ENCODE peak calls at places on chromosomes 2 and 18, in five cellular contexts. J is PC-3, W is mesenchymal stem cell, O is cardiac muscle cell, B is gastrocnemius medialis. N is an unnamed sample.

GRCh38 chr2:240213476-240214391 is 73.3 kb upstream of the OTOS start:
- DNase-seq in B (no peak), W (no peak), J (no peak), O (peak), N (no peak)

GRCh38 chr18:48459016-48459415 is 49.8 kb upstream of the ZBTB7C start:
- DNase-seq in J (no peak), W (no peak), B (no peak), O (no peak), N (no peak)

GRCh38 chr18:28999711-29000110 is 822.8 kb upstream of the CDH2 start:
- DNase-seq in W (no peak), O (no peak), B (no peak), J (no peak), N (no peak)

GRCh38 chr2:197556456-197556855 is 40.6 kb downstream of the MOB4 start:
- DNase-seq in O (no peak), W (peak), B (no peak), J (no peak), N (no peak)

GRCh38 chr2:220811952-220812570 is 760.0 kb downstream of the EPHA4 start:
- DNase-seq in O (no peak), J (peak), W (peak), B (no peak), N (no peak)

GRCh38 chr18:56447972-56448371 is 190.4 kb downstream of the TXNL1 start:
- DNase-seq in J (no peak), B (no peak), O (no peak), W (no peak), N (no peak)

GRCh38 chr2:19580264-19580663 is 221.8 kb upstream of the OSR1 start:
- DNase-seq in O (peak), B (no peak), J (no peak), W (peak), N (no peak)

GRCh38 chr18:74137920-74138538 is 9.6 kb downstream of the FBXO15 start:
- DNase-seq in O (no peak), W (no peak), J (no peak), B (no peak), N (no peak)

GRCh38 chr2:196234672-196235071 is 63.3 kb upstream of the STK17B start:
- DNase-seq in O (no peak), W (peak), J (peak), B (no peak), N (peak)

GRCh38 chr2:205911306-205911705 is 174.7 kb downstream of the INO80D start:
- DNase-seq in B (no peak), W (no peak), J (no peak), O (no peak), N (no peak)

GRCh38 chr2:25528173-25528572 is 145.2 kb downstream of the DTNB start:
- DNase-seq in J (peak), B (no peak), W (peak), O (no peak), N (no peak)

GRCh38 chr2:121898483-121898882 is 143.0 kb downstream of the TSN start:
- DNase-seq in W (no peak), J (peak), B (no peak), O (no peak), N (no peak)

GRCh38 chr2:42788882-42789281 is 3.5 kb downstream of the HAAO start:
- DNase-seq in O (no peak), B (no peak), J (no peak), W (no peak), N (no peak)

GRCh38 chr18:46531472-46531871 is 125.5 kb downstream of the LOXHD1 start:
- DNase-seq in W (no peak), O (no peak), J (no peak), B (no peak), N (no peak)

GRCh38 chr18:76378526-76379215 is 116.4 kb downstream of the ZNF516 start:
- DNase-seq in J (no peak), B (no peak), O (no peak), W (no peak), N (no peak)

GRCh38 chr18:26488417-26489009 is 59.8 kb downstream of the KCTD1 start:
- DNase-seq in W (no peak), B (no peak), J (no peak), O (no peak), N (no peak)

GRCh38 chr2:65877331-65877791 is 445.0 kb upstream of the SPRED2 start:
- DNase-seq in O (no peak), W (peak), B (no peak), J (no peak), N (no peak)

GRCh38 chr18:5455644-5456043 is 88.2 kb downstream of the EPB41L3 start:
- DNase-seq in W (no peak), J (peak), O (no peak), B (no peak), N (no peak)

GRCh38 chr2:17849260-17849659 is 29.2 kb upstream of the KCNS3 start:
- DNase-seq in O (no peak), J (no peak), W (no peak), B (no peak), N (no peak)

GRCh38 chr18:51447351-51447896 is 249.9 kb upstream of the MEX3C start:
- DNase-seq in B (peak), W (no peak), J (no peak), O (peak), N (no peak)

GRCh38 chr2:237405605-237406004 is 8.4 kb downstream of the COL6A3 start:
- DNase-seq in J (no peak), W (no peak), O (no peak), B (no peak), N (no peak)

GRCh38 chr2:183614797-183615429 is 490.7 kb downstream of the NUP35 start:
- DNase-seq in O (peak), J (no peak), B (peak), W (no peak), N (no peak)

GRCh38 chr2:26720322-26721166 is 28.0 kb downstream of the KCNK3 start:
- DNase-seq in B (peak), O (peak), W (peak), J (peak), N (no peak)

GRCh38 chr18:76456823-76457222 is 38.2 kb downstream of the ZNF516 start:
- DNase-seq in J (no peak), O (no peak), B (no peak), W (no peak), N (no peak)

GRCh38 chr2:47323009-47323821 is 79.7 kb upstream of the MSH2 start:
- DNase-seq in W (peak), O (peak), B (peak), J (peak), N (peak)

GRCh38 chr2:234840336-234840735 is 111.5 kb upstream of the SH3BP4 start:
- DNase-seq in B (no peak), O (peak), W (peak), J (peak), N (no peak)

GRCh38 chr2:56580242-56580641 is 396.5 kb downstream of the CCDC85A start:
- DNase-seq in B (no peak), W (peak), J (peak), O (no peak), N (no peak)

GRCh38 chr2:134273240-134273983 is 19.5 kb downstream of the MGAT5 start:
- DNase-seq in J (no peak), B (no peak), O (no peak), W (no peak), N (no peak)

GRCh38 chr18:39799010-39799409 is 2156.0 kb upstream of the PIK3C3 start:
- DNase-seq in J (peak), B (no peak), W (peak), O (no peak), N (no peak)

GRCh38 chr18:44680271-44681038 is at the start of gene SETBP1:
- DNase-seq in W (peak), O (peak), B (peak), J (peak), N (no peak)

GRCh38 chr18:8507361-8507760 is 101.9 kb upstream of the RAB12 start:
- DNase-seq in W (no peak), J (no peak), B (no peak), O (peak), N (no peak)

GRCh38 chr18:14117611-14118010 is 14.6 kb downstream of the ZNF519 start:
- DNase-seq in B (no peak), W (no peak), O (no peak), J (no peak), N (no peak)

GRCh38 chr2:240570531-240571313 is 2.4 kb downstream of the RNPEPL1 start:
- DNase-seq in W (no peak), J (no peak), O (no peak), B (no peak), N (no peak)

GRCh38 chr18:76080430-76080829 is 414.6 kb downstream of the ZNF516 start:
- DNase-seq in B (no peak), J (no peak), O (no peak), W (no peak), N (no peak)

GRCh38 chr2:170815746-170816498 is 765 bp upstream of the GAD1 start:
- DNase-seq in O (peak), W (peak), B (no peak), J (peak), N (peak)

GRCh38 chr2:234998404-234999211 is 46.8 kb downstream of the SH3BP4 start:
- DNase-seq in O (peak), B (no peak), W (peak), J (no peak), N (no peak)

GRCh38 chr2:159855153-159856140 is 57.4 kb upstream of the CD302 start:
- DNase-seq in O (no peak), J (no peak), B (no peak), W (no peak), N (no peak)
- H3K4me3 ChIP-seq in O (no peak), J (no peak), B (no peak), W (no peak), N (no peak)

GRCh38 chr2:106864051-106864450 is 21.9 kb downstream of the ST6GAL2 start:
- DNase-seq in B (no peak), W (no peak), J (no peak), O (no peak), N (no peak)
- H3K27ac ChIP-seq in B (no peak), W (no peak), J (no peak), O (no peak), N (no peak)

GRCh38 chr2:96906719-96907404 is 37.0 kb upstream of the SEMA4C start:
- DNase-seq in W (no peak), O (no peak), B (no peak), J (no peak), N (no peak)

GRCh38 chr2:96909651-96910050 is 39.8 kb upstream of the SEMA4C start:
- DNase-seq in J (no peak), B (no peak), O (peak), W (no peak), N (no peak)

GRCh38 chr2:96903318-96903717 is 33.4 kb upstream of the SEMA4C start:
- DNase-seq in B (no peak), O (no peak), W (no peak), J (no peak), N (no peak)

GRCh38 chr2:96903809-96904208 is 33.9 kb upstream of the SEMA4C start:
- DNase-seq in W (no peak), O (no peak), B (no peak), J (no peak), N (no peak)

GRCh38 chr2:96907405-96908041 is 37.6 kb upstream of the SEMA4C start:
- DNase-seq in O (peak), B (peak), W (peak), J (no peak), N (no peak)
- H3K4me3 ChIP-seq in O (no peak), B (peak), W (peak), J (no peak), N (no peak)

DNA sequence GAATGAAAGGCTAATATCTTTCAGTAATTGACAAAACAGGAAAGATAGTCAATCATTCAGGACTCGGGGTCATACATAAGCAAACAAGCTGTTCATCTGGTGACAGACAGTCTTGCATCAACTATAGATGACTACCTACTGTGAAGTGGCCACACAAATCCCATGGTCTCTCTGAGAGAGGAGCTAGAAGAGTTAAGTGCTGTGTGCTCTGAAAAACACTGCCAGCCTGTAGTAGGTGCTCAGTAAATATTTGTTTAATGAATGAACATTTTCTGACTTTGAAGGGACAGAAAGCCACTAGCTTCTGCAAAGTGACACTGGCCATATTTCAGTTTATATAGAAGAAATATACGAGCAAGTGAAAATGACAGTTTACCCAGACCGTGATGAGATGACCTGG is 184.0 kb upstream of the CHAC2 start:
- DNase-seq in J (no peak), O (no peak), W (no peak), B (no peak), N (no peak)
- H3K27ac ChIP-seq in J (no peak), O (no peak), W (no peak), B (no peak), N (no peak)

GRCh38 chr18:25164837-25165791 is 186.9 kb downstream of the ZNF521 start:
- DNase-seq in J (no peak), B (no peak), W (peak), O (peak), N (no peak)
- H3K4me3 ChIP-seq in J (no peak), B (peak), W (peak), O (no peak), N (no peak)

GRCh38 chr2:13605266-13605665 is 888.5 kb downstream of the TRIB2 start:
- DNase-seq in O (no peak), W (no peak), B (no peak), J (no peak), N (no peak)
- H3K27ac ChIP-seq in O (no peak), W (no peak), B (no peak), J (no peak), N (no peak)